ENCODE peak calls at places on chromosomes 16 and 17, in four cellular contexts. One of them, this sample, is unnamed.

GRCh38 chr17:48492401-48493298 is 38.2 kb downstream of the HOXB1 start:
- DNase-seq in H9: peak
- DNase-seq in IMR-90: peak
- DNase-seq in neuronal stem cell: no peak
- DNase-seq in this sample: peak

GRCh38 chr17:46035112-46035818 is 36.2 kb downstream of the STH start:
- DNase-seq in H9: no peak
- DNase-seq in IMR-90: no peak
- DNase-seq in neuronal stem cell: no peak
- DNase-seq in this sample: peak

GRCh38 chr16:80500116-80500859 is 40.5 kb upstream of the DYNLRB2 start:
- DNase-seq in H9: no peak
- DNase-seq in IMR-90: no peak
- DNase-seq in neuronal stem cell: no peak
- DNase-seq in this sample: no peak

GRCh38 chr17:60720763-60721531 is 43.3 kb downstream of the BCAS3 start:
- DNase-seq in H9: peak
- DNase-seq in IMR-90: peak
- DNase-seq in neuronal stem cell: peak
- DNase-seq in this sample: peak

GRCh38 chr17:15263206-15263579 is 1.9 kb downstream of the PMP22 start:
- DNase-seq in H9: no peak
- DNase-seq in IMR-90: peak
- DNase-seq in neuronal stem cell: peak
- DNase-seq in this sample: peak

GRCh38 chr16:14509055-14509454 is 121.0 kb downstream of the PARN start:
- DNase-seq in H9: no peak
- DNase-seq in IMR-90: peak
- DNase-seq in neuronal stem cell: no peak
- DNase-seq in this sample: peak

GRCh38 chr17:2449486-2449885 is 48.6 kb upstream of the MNT start:
- DNase-seq in H9: no peak
- DNase-seq in IMR-90: peak
- DNase-seq in neuronal stem cell: no peak
- DNase-seq in this sample: no peak

GRCh38 chr16:11163761-11164261 is 92.2 kb downstream of the SOCS1 start:
- DNase-seq in H9: no peak
- DNase-seq in IMR-90: no peak
- DNase-seq in neuronal stem cell: no peak
- DNase-seq in this sample: peak

GRCh38 chr16:2333772-2334379 is 6.7 kb downstream of the ABCA3 start:
- DNase-seq in H9: no peak
- DNase-seq in IMR-90: no peak
- DNase-seq in neuronal stem cell: no peak
- DNase-seq in this sample: peak

GRCh38 chr16:7650446-7650845 is 317.8 kb downstream of the RBFOX1 start:
- DNase-seq in H9: no peak
- DNase-seq in IMR-90: no peak
- DNase-seq in neuronal stem cell: no peak
- DNase-seq in this sample: no peak

GRCh38 chr17:46039592-46040186 is 40.6 kb downstream of the STH start:
- DNase-seq in H9: no peak
- DNase-seq in IMR-90: no peak
- DNase-seq in neuronal stem cell: no peak
- DNase-seq in this sample: no peak

GRCh38 chr17:14061666-14062560 is 7.4 kb upstream of the COX10 start:
- DNase-seq in H9: no peak
- DNase-seq in IMR-90: peak
- DNase-seq in neuronal stem cell: no peak
- DNase-seq in this sample: peak

GRCh38 chr16:51500306-51500705 is 349.2 kb upstream of the SALL1 start:
- DNase-seq in H9: no peak
- DNase-seq in IMR-90: peak
- DNase-seq in neuronal stem cell: no peak
- DNase-seq in this sample: peak

GRCh38 chr17:77926967-77927366 is 31.5 kb upstream of the TNRC6C start:
- DNase-seq in H9: no peak
- DNase-seq in IMR-90: no peak
- DNase-seq in neuronal stem cell: no peak
- DNase-seq in this sample: no peak

GRCh38 chr17:29089601-29090044 is 46.7 kb downstream of the PIPOX start:
- DNase-seq in H9: no peak
- DNase-seq in IMR-90: no peak
- DNase-seq in neuronal stem cell: no peak
- DNase-seq in this sample: no peak

GRCh38 chr17:16948587-16949376 is 23.1 kb downstream of the TNFRSF13B start:
- DNase-seq in H9: no peak
- DNase-seq in IMR-90: no peak
- DNase-seq in neuronal stem cell: no peak
- DNase-seq in this sample: no peak

GRCh38 chr17:557371-557770 is 157.3 kb downstream of the VPS53 start:
- DNase-seq in H9: no peak
- DNase-seq in IMR-90: peak
- DNase-seq in neuronal stem cell: no peak
- DNase-seq in this sample: peak

GRCh38 chr17:63700528-63701441 is 860 bp upstream of the LIMD2 start:
- DNase-seq in H9: peak
- DNase-seq in IMR-90: peak
- DNase-seq in neuronal stem cell: peak
- DNase-seq in this sample: peak

GRCh38 chr17:81909966-81910839 is 996 bp downstream of the PCYT2 start:
- DNase-seq in H9: no peak
- DNase-seq in IMR-90: no peak
- DNase-seq in neuronal stem cell: no peak
- DNase-seq in this sample: peak

GRCh38 chr16:89722392-89723278 is 1.3 kb downstream of the ZNF276 start:
- DNase-seq in H9: no peak
- DNase-seq in IMR-90: peak
- DNase-seq in neuronal stem cell: no peak
- DNase-seq in this sample: no peak

GRCh38 chr16:17972460-17972943 is 364.0 kb downstream of the NPIPA8 start:
- DNase-seq in H9: no peak
- DNase-seq in IMR-90: no peak
- DNase-seq in neuronal stem cell: no peak
- DNase-seq in this sample: no peak

GRCh38 chr17:68016838-68017237 is 18.7 kb upstream of the KPNA2 start:
- DNase-seq in H9: no peak
- DNase-seq in IMR-90: no peak
- DNase-seq in neuronal stem cell: no peak
- DNase-seq in this sample: no peak

GRCh38 chr17:12627776-12628491 is 37.8 kb upstream of the MYOCD start:
- DNase-seq in H9: no peak
- DNase-seq in IMR-90: peak
- DNase-seq in neuronal stem cell: no peak
- DNase-seq in this sample: peak

GRCh38 chr17:48262982-48263586 is 155.5 kb downstream of the SNX11 start:
- DNase-seq in H9: no peak
- DNase-seq in IMR-90: peak
- DNase-seq in neuronal stem cell: no peak
- DNase-seq in this sample: peak

GRCh38 chr17:57747221-57748017 is 2.3 kb upstream of the CCDC182 start:
- DNase-seq in H9: no peak
- DNase-seq in IMR-90: peak
- DNase-seq in neuronal stem cell: no peak
- DNase-seq in this sample: peak

GRCh38 chr16:1560866-1561265 is 27.4 kb downstream of the TMEM204 start:
- DNase-seq in H9: no peak
- DNase-seq in IMR-90: no peak
- DNase-seq in neuronal stem cell: no peak
- DNase-seq in this sample: no peak

GRCh38 chr16:24257965-24258364 is 1.8 kb downstream of the CACNG3 start:
- DNase-seq in H9: peak
- DNase-seq in IMR-90: no peak
- DNase-seq in neuronal stem cell: no peak
- DNase-seq in this sample: no peak

GRCh38 chr16:59552164-59552563 is 818.0 kb upstream of the GOT2 start:
- DNase-seq in H9: no peak
- DNase-seq in IMR-90: no peak
- DNase-seq in neuronal stem cell: no peak
- DNase-seq in this sample: no peak

GRCh38 chr17:70426752-70427151 is 257.4 kb downstream of the KCNJ2 start:
- DNase-seq in H9: no peak
- DNase-seq in IMR-90: no peak
- DNase-seq in neuronal stem cell: no peak
- DNase-seq in this sample: no peak

GRCh38 chr16:87331241-87331801 is 14.1 kb upstream of the C16orf95 start:
- DNase-seq in H9: no peak
- DNase-seq in IMR-90: no peak
- DNase-seq in neuronal stem cell: no peak
- DNase-seq in this sample: no peak

GRCh38 chr17:48162946-48163506 is 55.5 kb downstream of the SNX11 start:
- DNase-seq in H9: no peak
- DNase-seq in IMR-90: no peak
- DNase-seq in neuronal stem cell: no peak
- DNase-seq in this sample: peak

GRCh38 chr17:74981318-74981978 is 6.0 kb upstream of the CDR2L start:
- DNase-seq in H9: no peak
- DNase-seq in IMR-90: no peak
- DNase-seq in neuronal stem cell: no peak
- DNase-seq in this sample: no peak
- H3K14ac ChIP-seq in H9: peak
- H3K14ac ChIP-seq in IMR-90: peak
- H3K14ac ChIP-seq in neuronal stem cell: no peak
- H3K14ac ChIP-seq in this sample: peak

DNA sequence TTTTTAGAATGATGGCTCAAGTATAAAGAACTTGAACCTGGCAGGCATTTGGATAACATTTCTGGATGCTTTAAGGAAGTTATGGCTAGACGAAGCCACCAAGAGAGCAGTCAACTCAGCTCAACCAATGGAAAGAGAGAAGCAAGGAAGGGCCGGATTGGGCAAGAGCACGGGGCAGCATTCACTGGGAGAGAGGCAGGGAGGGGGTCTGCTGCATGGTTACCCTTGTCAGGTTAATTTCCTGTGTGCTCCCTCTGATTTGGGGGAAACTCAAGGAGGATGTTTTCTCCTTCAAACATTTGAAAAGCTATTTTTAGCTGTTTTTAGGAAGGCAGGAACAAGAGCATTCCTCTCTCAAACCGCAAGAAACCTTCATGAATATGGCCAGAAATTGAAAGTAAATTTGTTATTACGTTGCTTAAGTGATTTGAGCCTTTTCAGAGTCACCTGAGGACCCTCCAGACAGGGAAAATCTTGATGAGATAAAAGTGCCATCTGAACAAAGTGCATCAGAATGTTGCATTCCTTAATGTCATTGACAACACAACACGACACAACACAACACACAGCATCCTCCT is 118.6 kb upstream of the ZFHX3 start:
- DNase-seq in H9: no peak
- DNase-seq in IMR-90: no peak
- DNase-seq in neuronal stem cell: no peak
- DNase-seq in this sample: no peak
- H3K14ac ChIP-seq in H9: no peak
- H3K14ac ChIP-seq in IMR-90: peak
- H3K14ac ChIP-seq in neuronal stem cell: no peak
- H3K14ac ChIP-seq in this sample: no peak

GRCh38 chr16:85519540-85520231 is 93.4 kb upstream of the GSE1 start:
- DNase-seq in H9: no peak
- DNase-seq in IMR-90: no peak
- DNase-seq in neuronal stem cell: no peak
- DNase-seq in this sample: no peak
- H3K14ac ChIP-seq in H9: no peak
- H3K14ac ChIP-seq in IMR-90: no peak
- H3K14ac ChIP-seq in neuronal stem cell: no peak
- H3K14ac ChIP-seq in this sample: no peak

GRCh38 chr16:5071681-5072333 is at the start of gene ALG1:
- DNase-seq in H9: peak
- DNase-seq in IMR-90: peak
- DNase-seq in neuronal stem cell: peak
- DNase-seq in this sample: peak
- H3K14ac ChIP-seq in H9: peak
- H3K14ac ChIP-seq in IMR-90: peak
- H3K14ac ChIP-seq in neuronal stem cell: peak
- H3K14ac ChIP-seq in this sample: no peak

DNA sequence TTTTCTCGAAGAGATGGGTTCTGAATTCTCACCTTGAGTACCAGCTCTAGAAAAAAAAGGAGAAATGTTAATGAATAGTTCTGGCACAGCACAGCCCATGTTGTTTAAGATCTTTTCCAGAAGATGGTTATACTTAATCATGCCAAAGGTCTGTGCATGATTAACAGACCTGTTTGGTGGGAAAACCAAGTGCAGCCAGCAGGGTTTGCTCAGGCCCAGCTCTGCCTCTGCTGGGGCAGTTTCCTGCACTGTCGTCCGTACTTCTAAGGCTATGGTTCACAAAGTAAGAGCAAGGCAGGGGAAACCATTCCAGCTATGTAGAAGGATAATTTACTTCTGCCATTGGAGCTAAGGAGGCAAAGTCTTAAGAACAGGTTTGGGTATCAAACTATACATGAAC is 10.6 kb downstream of the ANKRD40 start:
- DNase-seq in H9: no peak
- DNase-seq in IMR-90: no peak
- DNase-seq in neuronal stem cell: no peak
- DNase-seq in this sample: no peak
- H3K14ac ChIP-seq in H9: no peak
- H3K14ac ChIP-seq in IMR-90: no peak
- H3K14ac ChIP-seq in neuronal stem cell: no peak
- H3K14ac ChIP-seq in this sample: no peak

This sample was measured in mesenchymal stem cell.